ENCODE peak calls at places on chromosomes 1 and 21, in six cellular contexts. K, I, C, V, R and P are unnamed samples.
A peak's percentile ranks its signal among the peaks of the same experiment; 100 is the strongest.

GRCh38 chr1:7888248-7889010 is 35.6 kb upstream of the UTS2 start:
- DNase-seq in K (no peak), I (no peak), C (no peak), V (no peak), R (no peak), P (no peak)

GRCh38 chr1:235069171-235069570 is 59.5 kb downstream of the TOMM20 start:
- DNase-seq in K (no peak), I (no peak), C (no peak), V (no peak), R (no peak), P (no peak)

GRCh38 chr1:27366411-27367159 is at the start of gene MAP3K6:
- DNase-seq in K (no peak), I (peak; percentile 84), C (peak; percentile 78), V (peak; percentile 63), R (peak; percentile 90), P (no peak)

GRCh38 chr1:165168466-165168865 is 188.0 kb downstream of the LMX1A start:
- DNase-seq in K (no peak), I (no peak), C (no peak), V (no peak), R (no peak), P (no peak)

GRCh38 chr1:185561629-185562028 is 172.6 kb upstream of the HMCN1 start:
- DNase-seq in K (peak; percentile 76), I (no peak), C (no peak), V (no peak), R (no peak), P (no peak)

GRCh38 chr1:29962831-29963247 is 726.5 kb downstream of the PTPRU start:
- DNase-seq in K (no peak), I (no peak), C (no peak), V (no peak), R (no peak), P (no peak)

GRCh38 chr1:101365186-101365585 is 128.4 kb downstream of the S1PR1 start:
- DNase-seq in K (peak; percentile 19), I (no peak), C (no peak), V (no peak), R (no peak), P (no peak)

GRCh38 chr1:87151500-87152421 is 176.9 kb upstream of the LMO4 start:
- DNase-seq in K (no peak), I (peak; percentile 80), C (peak; percentile 75), V (peak; percentile 50), R (peak; percentile 62), P (peak; percentile 59)

GRCh38 chr1:67883069-67883468 is 49.8 kb upstream of the GNG12 start:
- DNase-seq in K (peak; percentile 72), I (no peak), C (no peak), V (no peak), R (no peak), P (no peak)

GRCh38 chr1:25797939-25798338 is 2.1 kb upstream of the SELENON start:
- DNase-seq in K (no peak), I (no peak), C (no peak), V (no peak), R (no peak), P (no peak)

GRCh38 chr21:33064623-33064996 is 5.3 kb upstream of the OLIG1 start:
- DNase-seq in K (no peak), I (no peak), C (no peak), V (no peak), R (no peak), P (no peak)

GRCh38 chr1:182185822-182186756 is 124.6 kb upstream of the ZNF648 start:
- DNase-seq in K (peak; percentile 84), I (peak; percentile 56), C (no peak), V (no peak), R (no peak), P (no peak)

GRCh38 chr1:32241011-32241763 is 5.8 kb upstream of the FAM167B start:
- DNase-seq in K (no peak), I (no peak), C (peak; percentile 70), V (peak; percentile 50), R (peak; percentile 73), P (peak; percentile 41)

GRCh38 chr21:42235593-42235992 is 16.7 kb downstream of the ABCG1 start:
- DNase-seq in K (no peak), I (no peak), C (no peak), V (no peak), R (no peak), P (no peak)

GRCh38 chr1:214551052-214551435 is 358 bp downstream of the PTPN14 start:
- DNase-seq in K (no peak), I (no peak), C (no peak), V (no peak), R (peak; percentile 41), P (no peak)

GRCh38 chr1:159141584-159142518 is 29.6 kb upstream of the CADM3 start:
- DNase-seq in K (peak; percentile 35), I (peak; percentile 62), C (no peak), V (no peak), R (no peak), P (peak; percentile 73)

GRCh38 chr1:43924516-43924915 is 9.1 kb upstream of the ARTN start:
- DNase-seq in K (no peak), I (no peak), C (no peak), V (no peak), R (no peak), P (no peak)

GRCh38 chr1:32195972-32196823 is 4.2 kb upstream of the CCDC28B start:
- DNase-seq in K (no peak), I (no peak), C (no peak), V (no peak), R (no peak), P (no peak)

GRCh38 chr1:229940689-229941088 is 126.3 kb upstream of the GALNT2 start:
- DNase-seq in K (peak; percentile 51), I (no peak), C (no peak), V (no peak), R (no peak), P (no peak)

GRCh38 chr1:109543988-109544735 is 4.3 kb upstream of the GNAI3 start:
- DNase-seq in K (no peak), I (no peak), C (peak; percentile 3), V (no peak), R (no peak), P (no peak)

GRCh38 chr1:184953600-184954219 is 20.6 kb downstream of the NIBAN1 start:
- DNase-seq in K (peak; percentile 58), I (no peak), C (no peak), V (no peak), R (no peak), P (no peak)

GRCh38 chr1:225603538-225604354 is 49.2 kb downstream of the ENAH start:
- DNase-seq in K (peak; percentile 30), I (no peak), C (no peak), V (no peak), R (no peak), P (no peak)

GRCh38 chr1:152035406-152036315 is 1.1 kb downstream of the S100A11 start:
- DNase-seq in K (no peak), I (no peak), C (no peak), V (no peak), R (peak; percentile 48), P (no peak)

GRCh38 chr1:241531195-241532172 is 694 bp upstream of the KMO start:
- DNase-seq in K (peak; percentile 55), I (peak; percentile 43), C (no peak), V (no peak), R (no peak), P (no peak)

GRCh38 chr1:145889722-145890121 is 4.1 kb upstream of the ANKRD35 start:
- DNase-seq in K (no peak), I (no peak), C (no peak), V (no peak), R (no peak), P (no peak)

GRCh38 chr1:77347646-77348045 is 65.8 kb downstream of the AK5 start:
- DNase-seq in K (peak; percentile 84), I (no peak), C (no peak), V (no peak), R (no peak), P (no peak)

GRCh38 chr1:230083746-230084407 is 16.8 kb downstream of the GALNT2 start:
- DNase-seq in K (no peak), I (no peak), C (no peak), V (no peak), R (no peak), P (no peak)

GRCh38 chr1:32150847-32151246 is 28.6 kb upstream of the TXLNA start:
- DNase-seq in K (no peak), I (no peak), C (no peak), V (no peak), R (no peak), P (no peak)

GRCh38 chr1:3564921-3565831 is 46.1 kb downstream of the MEGF6 start:
- DNase-seq in K (no peak), I (no peak), C (peak; percentile 81), V (no peak), R (no peak), P (no peak)